ENCODE peak calls at places on chromosomes 1 and 21, in ten cellular contexts. A, G, S, M, E, Q, C, Y, U and O are unnamed samples.

GRCh38 chr1:175005085-175005783 is 5.5 kb downstream of the CACYBP start:
- DNase-seq in A (no peak), G (no peak), S (no peak), M (no peak), E (no peak), Q (no peak), C (no peak), Y (no peak), U (no peak), O (no peak)

GRCh38 chr1:38672692-38673091 is 186.9 kb downstream of the RRAGC start:
- DNase-seq in A (no peak), G (no peak), S (no peak), M (no peak), E (no peak), Q (no peak), C (no peak), Y (no peak), U (no peak), O (peak)

GRCh38 chr1:175088523-175088922 is 20.9 kb downstream of the TNN start:
- DNase-seq in A (no peak), G (no peak), S (no peak), M (no peak), E (no peak), Q (no peak), C (no peak), Y (no peak), U (no peak), O (no peak)

GRCh38 chr1:7052701-7053100 is 267.4 kb downstream of the CAMTA1 start:
- DNase-seq in A (no peak), G (no peak), S (no peak), M (no peak), E (no peak), Q (no peak), C (no peak), Y (no peak), U (no peak), O (no peak)

GRCh38 chr1:227748496-227749182 is 13.4 kb downstream of the SNAP47 start:
- DNase-seq in A (no peak), G (no peak), S (no peak), M (no peak), E (peak), Q (no peak), C (no peak), Y (no peak), U (no peak), O (no peak)

GRCh38 chr1:83693409-83694126 is 305.4 kb downstream of the TTLL7 start:
- DNase-seq in A (no peak), G (no peak), S (no peak), M (no peak), E (no peak), Q (no peak), C (no peak), Y (no peak), U (no peak), O (no peak)

GRCh38 chr1:87197156-87197555 is 131.5 kb upstream of the LMO4 start:
- DNase-seq in A (no peak), G (no peak), S (no peak), M (no peak), E (peak), Q (no peak), C (no peak), Y (peak), U (no peak), O (no peak)

GRCh38 chr21:39057121-39057520 is 126.1 kb downstream of the PSMG1 start:
- DNase-seq in A (no peak), G (no peak), S (no peak), M (no peak), E (no peak), Q (no peak), C (no peak), Y (no peak), U (no peak), O (no peak)

GRCh38 chr1:80498673-80499072 is 1302.1 kb upstream of the ADGRL2 start:
- DNase-seq in A (no peak), G (no peak), S (no peak), M (no peak), E (no peak), Q (peak), C (no peak), Y (no peak), U (no peak), O (no peak)

GRCh38 chr1:147062951-147063350 is 109.3 kb downstream of the PRKAB2 start:
- DNase-seq in A (no peak), G (no peak), S (no peak), M (no peak), E (peak), Q (peak), C (no peak), Y (no peak), U (no peak), O (no peak)

GRCh38 chr1:21117159-21117953 is 59.3 kb downstream of the EIF4G3 start:
- DNase-seq in A (no peak), G (no peak), S (no peak), M (no peak), E (peak), Q (no peak), C (no peak), Y (no peak), U (no peak), O (no peak)

GRCh38 chr21:26977741-26978140 is 10.9 kb upstream of the ADAMTS5 start:
- DNase-seq in A (no peak), G (no peak), S (no peak), M (no peak), E (no peak), Q (peak), C (no peak), Y (peak), U (no peak), O (no peak)

GRCh38 chr1:180881806-180882509 is 30.7 kb upstream of the KIAA1614 start:
- DNase-seq in A (no peak), G (no peak), S (no peak), M (no peak), E (peak), Q (peak), C (no peak), Y (peak), U (no peak), O (no peak)

GRCh38 chr1:89598450-89599331 is 34.2 kb upstream of the LRRC8C start:
- DNase-seq in A (no peak), G (no peak), S (peak), M (peak), E (peak), Q (peak), C (no peak), Y (peak), U (no peak), O (no peak)

GRCh38 chr21:45169001-45169400 is 94.6 kb downstream of the ADARB1 start:
- DNase-seq in A (no peak), G (no peak), S (no peak), M (no peak), E (no peak), Q (no peak), C (no peak), Y (no peak), U (no peak), O (no peak)